ENCODE peak calls at places on chromosomes 16 and 17, in four cellular contexts. N, X, F and C are unnamed samples.

GRCh38 chr17:76561799-76562268 is 22.0 kb downstream of the PRCD start:
- DNase-seq in N (no peak), X (no peak), F (no peak), C (no peak)

GRCh38 chr17:48541574-48542113 is 3.3 kb downstream of the HOXB2 start:
- DNase-seq in N (peak; percentile 43), X (peak; percentile 81), F (no peak), C (peak; percentile 80)

GRCh38 chr16:25066426-25066746 is 45.2 kb upstream of the LCMT1 start:
- DNase-seq in N (no peak), X (no peak), F (no peak), C (no peak)

GRCh38 chr17:47813512-47814031 is 8.0 kb downstream of the OSBPL7 start:
- DNase-seq in N (no peak), X (peak; percentile 29), F (no peak), C (no peak)

GRCh38 chr17:64118452-64118979 is 11.4 kb downstream of the ERN1 start:
- DNase-seq in N (peak; percentile 37), X (peak; percentile 58), F (no peak), C (no peak)

GRCh38 chr16:6146874-6147425 is 1049.4 kb upstream of the EEF2KMT start:
- DNase-seq in N (no peak), X (no peak), F (no peak), C (no peak)

GRCh38 chr17:561118-561517 is 153.5 kb downstream of the VPS53 start:
- DNase-seq in N (no peak), X (no peak), F (no peak), C (peak; percentile 35)

GRCh38 chr17:81457396-81457795 is 55.2 kb downstream of the ACTG1 start:
- DNase-seq in N (no peak), X (no peak), F (no peak), C (no peak)

GRCh38 chr17:39138416-39139136 is 12.9 kb downstream of the PLXDC1 start:
- DNase-seq in N (no peak), X (no peak), F (no peak), C (no peak)

GRCh38 chr16:85988723-85989313 is 89.9 kb downstream of the IRF8 start:
- DNase-seq in N (no peak), X (no peak), F (no peak), C (no peak)

GRCh38 chr16:57988929-57989328 is 11.5 kb downstream of the ZNF319 start:
- DNase-seq in N (no peak), X (no peak), F (no peak), C (peak; percentile 92)

GRCh38 chr17:28041844-28042656 is 427 bp upstream of the NLK start:
- DNase-seq in N (no peak), X (no peak), F (no peak), C (no peak)

GRCh38 chr16:17359778-17360177 is 111.0 kb downstream of the XYLT1 start:
- DNase-seq in N (no peak), X (no peak), F (no peak), C (peak; percentile 86)

GRCh38 chr17:978110-979093 is 1.2 kb downstream of the NXN start:
- DNase-seq in N (no peak), X (peak; percentile 50), F (peak; percentile 42), C (peak; percentile 49)

GRCh38 chr17:70478883-70479282 is 309.6 kb downstream of the KCNJ2 start:
- DNase-seq in N (peak; percentile 53), X (no peak), F (no peak), C (no peak)

GRCh38 chr17:63309021-63309420 is 137.1 kb downstream of the CYB561 start:
- DNase-seq in N (no peak), X (no peak), F (no peak), C (no peak)

GRCh38 chr16:89084411-89084810 is 9.2 kb upstream of the ACSF3 start:
- DNase-seq in N (no peak), X (no peak), F (no peak), C (no peak)

GRCh38 chr17:71845354-71845753 is 275.5 kb upstream of the SOX9 start:
- DNase-seq in N (no peak), X (no peak), F (no peak), C (no peak)

GRCh38 chr16:48538746-48539484 is 71.1 kb downstream of the N4BP1 start:
- DNase-seq in N (no peak), X (no peak), F (no peak), C (no peak)

DNA sequence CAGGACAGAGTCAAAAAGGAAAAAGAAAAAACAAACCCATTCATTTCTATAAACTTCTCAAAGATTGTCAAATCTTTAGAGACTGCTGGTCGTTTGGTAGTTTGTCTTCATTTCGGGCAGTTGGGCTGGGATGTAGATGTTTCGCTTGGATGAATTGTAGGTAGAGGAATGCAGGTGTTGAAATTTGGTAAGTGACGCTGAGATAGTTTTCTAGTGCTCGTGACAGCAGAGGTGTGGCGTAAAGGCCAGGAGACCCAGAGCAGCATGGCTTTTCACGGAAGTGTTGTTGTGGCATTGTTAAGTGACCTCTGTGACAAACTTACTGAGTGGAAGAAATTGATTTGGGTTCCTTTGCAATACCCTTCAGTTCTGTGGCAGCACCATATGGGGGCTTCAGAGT is 78.2 kb upstream of the CLEC18A start:
- DNase-seq in N (no peak), X (no peak), F (no peak), C (no peak)
- H3K4me3 ChIP-seq in N (no peak overlapping the region), X (no peak overlapping the region), F (no peak overlapping the region), C (no peak overlapping the region)

GRCh38 chr17:49995055-49995738 is at the start of gene DLX3:
- DNase-seq in N (peak; percentile 81), X (peak; percentile 89), F (peak; percentile 78), C (peak; percentile 97)
- H3K27me3 ChIP-seq in N (no peaks in the 10 kb centered on the region), X (no peaks in the 10 kb centered on the region), F (peaks cover 21% of the 10 kb centered on the region), C (peaks cover 14% of the 10 kb centered on the region)

DNA sequence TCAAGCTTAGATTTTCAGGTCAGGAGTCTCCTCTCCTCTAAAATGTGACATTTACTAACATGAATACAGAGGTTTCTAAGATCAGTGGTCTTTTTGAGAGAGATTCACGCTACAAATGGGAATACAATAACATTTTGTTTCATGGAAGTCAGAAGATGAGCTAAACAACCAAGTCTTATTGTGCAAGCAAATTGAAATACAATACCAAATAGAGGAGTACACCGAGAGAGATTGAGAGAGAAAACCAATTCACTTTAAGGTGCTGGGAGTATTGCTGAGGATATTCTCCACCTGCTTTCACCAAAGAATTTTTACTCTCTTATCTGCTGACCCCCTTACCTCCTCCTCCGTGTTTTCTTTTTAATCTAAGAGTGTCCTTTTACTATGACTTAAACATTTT is 11.5 kb downstream of the VEZF1 start:
- DNase-seq in N (no peak), X (no peak), F (no peak), C (no peak)
- H3K36me3 ChIP-seq in N (no peaks in the 10 kb centered on the region), X (peaks cover 7% of the 10 kb centered on the region), F (peaks cover 34% of the 10 kb centered on the region), C (peaks cover 83% of the 10 kb centered on the region)

GRCh38 chr17:56203430-56203829 is 50.2 kb downstream of the ANKFN1 start:
- DNase-seq in N (no peak), X (no peak), F (no peak), C (no peak)
- H3K4me3 ChIP-seq in N (no peak overlapping the region), X (no peak overlapping the region), F (peak overlapping the region; percentile 7), C (no peak overlapping the region)

GRCh38 chr17:68288375-68288774 is 2.6 kb downstream of the SLC16A6 start:
- DNase-seq in N (no peak), X (no peak), F (no peak), C (peak; percentile 30)
- H3K27me3 ChIP-seq in N (no peaks in the 10 kb centered on the region), X (no peaks in the 10 kb centered on the region), F (peaks cover 3% of the 10 kb centered on the region), C (no peaks in the 10 kb centered on the region)

GRCh38 chr16:72109966-72110530 is 16.4 kb downstream of the DHX38 start:
- DNase-seq in N (no peak), X (no peak), F (no peak), C (no peak)
- H3K36me3 ChIP-seq in N (no peaks in the 10 kb centered on the region), X (peaks cover 29% of the 10 kb centered on the region), F (peaks cover 64% of the 10 kb centered on the region), C (no peaks in the 10 kb centered on the region)